ENCODE peak calls at places on chromosomes 6 and 20, in five cellular contexts. One of them, this sample, is unnamed.
A peak's percentile ranks its signal among the peaks of the same experiment; 100 is the strongest.

GRCh38 chr6:123926000-123926399 is 122.3 kb downstream of the NKAIN2 start:
- DNase-seq in activated CD4-positive, alpha-beta memory T cell treated with anti-CD3 and anti-CD28 coated beads, Interleukin-2, amount 10 ng/mL, durations not matched to agents 7 days and 5 days: no peak
- DNase-seq in HS-5: no peak
- DNase-seq in anterior cingulate cortex: no peak
- DNase-seq in NCI-H1694 treated with DMSO at 0.1 percent for 48 hours: no peak
- DNase-seq in this sample: no peak

GRCh38 chr6:14734416-14735340 is 511.2 kb upstream of the JARID2 start:
- DNase-seq in activated CD4-positive, alpha-beta memory T cell treated with anti-CD3 and anti-CD28 coated beads, Interleukin-2, amount 10 ng/mL, durations not matched to agents 7 days and 5 days: peak; percentile 50
- DNase-seq in HS-5: no peak
- DNase-seq in anterior cingulate cortex: no peak
- DNase-seq in NCI-H1694 treated with DMSO at 0.1 percent for 48 hours: no peak
- DNase-seq in this sample: no peak

GRCh38 chr6:158004696-158005095 is 23.0 kb downstream of the SYNJ2 start:
- DNase-seq in activated CD4-positive, alpha-beta memory T cell treated with anti-CD3 and anti-CD28 coated beads, Interleukin-2, amount 10 ng/mL, durations not matched to agents 7 days and 5 days: no peak
- DNase-seq in HS-5: no peak
- DNase-seq in anterior cingulate cortex: no peak
- DNase-seq in NCI-H1694 treated with DMSO at 0.1 percent for 48 hours: no peak
- DNase-seq in this sample: no peak

GRCh38 chr6:141107562-141108160 is 1025.1 kb upstream of the GJE1 start:
- DNase-seq in activated CD4-positive, alpha-beta memory T cell treated with anti-CD3 and anti-CD28 coated beads, Interleukin-2, amount 10 ng/mL, durations not matched to agents 7 days and 5 days: no peak
- DNase-seq in HS-5: peak; percentile 70
- DNase-seq in anterior cingulate cortex: no peak
- DNase-seq in NCI-H1694 treated with DMSO at 0.1 percent for 48 hours: no peak
- DNase-seq in this sample: no peak

GRCh38 chr6:34145161-34146020 is 496 bp downstream of the GRM4 start:
- DNase-seq in activated CD4-positive, alpha-beta memory T cell treated with anti-CD3 and anti-CD28 coated beads, Interleukin-2, amount 10 ng/mL, durations not matched to agents 7 days and 5 days: no peak
- DNase-seq in HS-5: no peak
- DNase-seq in anterior cingulate cortex: no peak
- DNase-seq in NCI-H1694 treated with DMSO at 0.1 percent for 48 hours: peak; percentile 12
- DNase-seq in this sample: peak; percentile 80

GRCh38 chr6:32980488-32981038 is 12.2 kb downstream of the BRD2 start:
- DNase-seq in activated CD4-positive, alpha-beta memory T cell treated with anti-CD3 and anti-CD28 coated beads, Interleukin-2, amount 10 ng/mL, durations not matched to agents 7 days and 5 days: no peak
- DNase-seq in HS-5: no peak
- DNase-seq in anterior cingulate cortex: no peak
- DNase-seq in NCI-H1694 treated with DMSO at 0.1 percent for 48 hours: no peak
- DNase-seq in this sample: no peak

GRCh38 chr6:125769147-125769783 is 19.8 kb downstream of the HEY2 start:
- DNase-seq in activated CD4-positive, alpha-beta memory T cell treated with anti-CD3 and anti-CD28 coated beads, Interleukin-2, amount 10 ng/mL, durations not matched to agents 7 days and 5 days: no peak
- DNase-seq in HS-5: no peak
- DNase-seq in anterior cingulate cortex: no peak
- DNase-seq in NCI-H1694 treated with DMSO at 0.1 percent for 48 hours: no peak
- DNase-seq in this sample: no peak

GRCh38 chr20:44396790-44397189 is 41.3 kb downstream of the HNF4A start:
- DNase-seq in activated CD4-positive, alpha-beta memory T cell treated with anti-CD3 and anti-CD28 coated beads, Interleukin-2, amount 10 ng/mL, durations not matched to agents 7 days and 5 days: no peak
- DNase-seq in HS-5: no peak
- DNase-seq in anterior cingulate cortex: no peak
- DNase-seq in NCI-H1694 treated with DMSO at 0.1 percent for 48 hours: no peak
- DNase-seq in this sample: no peak

GRCh38 chr6:83442752-83443151 is 11.9 kb upstream of the ME1 start:
- DNase-seq in activated CD4-positive, alpha-beta memory T cell treated with anti-CD3 and anti-CD28 coated beads, Interleukin-2, amount 10 ng/mL, durations not matched to agents 7 days and 5 days: no peak
- DNase-seq in HS-5: no peak
- DNase-seq in anterior cingulate cortex: no peak
- DNase-seq in NCI-H1694 treated with DMSO at 0.1 percent for 48 hours: no peak
- DNase-seq in this sample: peak; percentile 28

GRCh38 chr6:31008165-31008564 is 2.1 kb upstream of the MUC22 start:
- DNase-seq in activated CD4-positive, alpha-beta memory T cell treated with anti-CD3 and anti-CD28 coated beads, Interleukin-2, amount 10 ng/mL, durations not matched to agents 7 days and 5 days: no peak
- DNase-seq in HS-5: no peak
- DNase-seq in anterior cingulate cortex: no peak
- DNase-seq in NCI-H1694 treated with DMSO at 0.1 percent for 48 hours: no peak
- DNase-seq in this sample: no peak

GRCh38 chr20:44618318-44618731 is 33.2 kb downstream of the ADA start:
- DNase-seq in activated CD4-positive, alpha-beta memory T cell treated with anti-CD3 and anti-CD28 coated beads, Interleukin-2, amount 10 ng/mL, durations not matched to agents 7 days and 5 days: no peak
- DNase-seq in HS-5: no peak
- DNase-seq in anterior cingulate cortex: no peak
- DNase-seq in NCI-H1694 treated with DMSO at 0.1 percent for 48 hours: no peak
- DNase-seq in this sample: no peak

GRCh38 chr6:147856687-147857086 is 348.2 kb downstream of the SAMD5 start:
- DNase-seq in activated CD4-positive, alpha-beta memory T cell treated with anti-CD3 and anti-CD28 coated beads, Interleukin-2, amount 10 ng/mL, durations not matched to agents 7 days and 5 days: no peak
- DNase-seq in HS-5: no peak
- DNase-seq in anterior cingulate cortex: no peak
- DNase-seq in NCI-H1694 treated with DMSO at 0.1 percent for 48 hours: no peak
- DNase-seq in this sample: no peak

GRCh38 chr6:17493286-17493685 is 99.9 kb downstream of the CAP2 start:
- DNase-seq in activated CD4-positive, alpha-beta memory T cell treated with anti-CD3 and anti-CD28 coated beads, Interleukin-2, amount 10 ng/mL, durations not matched to agents 7 days and 5 days: no peak
- DNase-seq in HS-5: no peak
- DNase-seq in anterior cingulate cortex: no peak
- DNase-seq in NCI-H1694 treated with DMSO at 0.1 percent for 48 hours: no peak
- DNase-seq in this sample: no peak

GRCh38 chr6:167846997-167847606 is 20.4 kb downstream of the AFDN start:
- DNase-seq in activated CD4-positive, alpha-beta memory T cell treated with anti-CD3 and anti-CD28 coated beads, Interleukin-2, amount 10 ng/mL, durations not matched to agents 7 days and 5 days: no peak
- DNase-seq in HS-5: no peak
- DNase-seq in anterior cingulate cortex: no peak
- DNase-seq in NCI-H1694 treated with DMSO at 0.1 percent for 48 hours: no peak
- DNase-seq in this sample: no peak

GRCh38 chr6:108588586-108588985 is 27.9 kb downstream of the FOXO3 start:
- DNase-seq in activated CD4-positive, alpha-beta memory T cell treated with anti-CD3 and anti-CD28 coated beads, Interleukin-2, amount 10 ng/mL, durations not matched to agents 7 days and 5 days: peak; percentile 20
- DNase-seq in HS-5: no peak
- DNase-seq in anterior cingulate cortex: no peak
- DNase-seq in NCI-H1694 treated with DMSO at 0.1 percent for 48 hours: no peak
- DNase-seq in this sample: no peak

GRCh38 chr6:37485259-37485658 is 14.4 kb downstream of the CCDC167 start:
- DNase-seq in activated CD4-positive, alpha-beta memory T cell treated with anti-CD3 and anti-CD28 coated beads, Interleukin-2, amount 10 ng/mL, durations not matched to agents 7 days and 5 days: no peak
- DNase-seq in HS-5: no peak
- DNase-seq in anterior cingulate cortex: no peak
- DNase-seq in NCI-H1694 treated with DMSO at 0.1 percent for 48 hours: peak; percentile 28
- DNase-seq in this sample: peak; percentile 36

GRCh38 chr6:40894962-40895799 is 143.8 kb downstream of the UNC5CL start:
- DNase-seq in activated CD4-positive, alpha-beta memory T cell treated with anti-CD3 and anti-CD28 coated beads, Interleukin-2, amount 10 ng/mL, durations not matched to agents 7 days and 5 days: no peak
- DNase-seq in HS-5: no peak
- DNase-seq in anterior cingulate cortex: no peak
- DNase-seq in NCI-H1694 treated with DMSO at 0.1 percent for 48 hours: no peak
- DNase-seq in this sample: no peak

GRCh38 chr6:119957195-119957594 is 607.6 kb upstream of the MAN1A1 start:
- DNase-seq in activated CD4-positive, alpha-beta memory T cell treated with anti-CD3 and anti-CD28 coated beads, Interleukin-2, amount 10 ng/mL, durations not matched to agents 7 days and 5 days: no peak
- DNase-seq in HS-5: no peak
- DNase-seq in anterior cingulate cortex: no peak
- DNase-seq in NCI-H1694 treated with DMSO at 0.1 percent for 48 hours: no peak
- DNase-seq in this sample: no peak

GRCh38 chr20:32535316-32535952 is 49.7 kb downstream of the NOL4L start:
- DNase-seq in activated CD4-positive, alpha-beta memory T cell treated with anti-CD3 and anti-CD28 coated beads, Interleukin-2, amount 10 ng/mL, durations not matched to agents 7 days and 5 days: peak; percentile 45
- DNase-seq in HS-5: no peak
- DNase-seq in anterior cingulate cortex: no peak
- DNase-seq in NCI-H1694 treated with DMSO at 0.1 percent for 48 hours: peak; percentile 62
- DNase-seq in this sample: peak; percentile 96

GRCh38 chr6:119720160-119720559 is 370.6 kb upstream of the MAN1A1 start:
- DNase-seq in activated CD4-positive, alpha-beta memory T cell treated with anti-CD3 and anti-CD28 coated beads, Interleukin-2, amount 10 ng/mL, durations not matched to agents 7 days and 5 days: no peak
- DNase-seq in HS-5: no peak
- DNase-seq in anterior cingulate cortex: no peak
- DNase-seq in NCI-H1694 treated with DMSO at 0.1 percent for 48 hours: no peak
- DNase-seq in this sample: no peak

GRCh38 chr6:43444036-43444435 is 11.3 kb downstream of the DLK2 start:
- DNase-seq in activated CD4-positive, alpha-beta memory T cell treated with anti-CD3 and anti-CD28 coated beads, Interleukin-2, amount 10 ng/mL, durations not matched to agents 7 days and 5 days: no peak
- DNase-seq in HS-5: no peak
- DNase-seq in anterior cingulate cortex: no peak
- DNase-seq in NCI-H1694 treated with DMSO at 0.1 percent for 48 hours: no peak
- DNase-seq in this sample: no peak

GRCh38 chr6:70520575-70520974 is 46.2 kb upstream of the SDHAF4 start:
- DNase-seq in activated CD4-positive, alpha-beta memory T cell treated with anti-CD3 and anti-CD28 coated beads, Interleukin-2, amount 10 ng/mL, durations not matched to agents 7 days and 5 days: no peak
- DNase-seq in HS-5: peak; percentile 3
- DNase-seq in anterior cingulate cortex: no peak
- DNase-seq in NCI-H1694 treated with DMSO at 0.1 percent for 48 hours: peak; percentile 3
- DNase-seq in this sample: peak; percentile 38

GRCh38 chr6:78835817-78836216 is 31.5 kb upstream of the IRAK1BP1 start:
- DNase-seq in activated CD4-positive, alpha-beta memory T cell treated with anti-CD3 and anti-CD28 coated beads, Interleukin-2, amount 10 ng/mL, durations not matched to agents 7 days and 5 days: no peak
- DNase-seq in HS-5: no peak
- DNase-seq in anterior cingulate cortex: no peak
- DNase-seq in NCI-H1694 treated with DMSO at 0.1 percent for 48 hours: no peak
- DNase-seq in this sample: peak; percentile 23

GRCh38 chr6:148548065-148548748 is 198.6 kb upstream of the UST start:
- DNase-seq in activated CD4-positive, alpha-beta memory T cell treated with anti-CD3 and anti-CD28 coated beads, Interleukin-2, amount 10 ng/mL, durations not matched to agents 7 days and 5 days: no peak
- DNase-seq in HS-5: no peak
- DNase-seq in anterior cingulate cortex: no peak
- DNase-seq in NCI-H1694 treated with DMSO at 0.1 percent for 48 hours: no peak
- DNase-seq in this sample: no peak

GRCh38 chr6:4506806-4507205 is 269.4 kb upstream of the CDYL start:
- DNase-seq in activated CD4-positive, alpha-beta memory T cell treated with anti-CD3 and anti-CD28 coated beads, Interleukin-2, amount 10 ng/mL, durations not matched to agents 7 days and 5 days: no peak
- DNase-seq in HS-5: no peak
- DNase-seq in anterior cingulate cortex: no peak
- DNase-seq in NCI-H1694 treated with DMSO at 0.1 percent for 48 hours: no peak
- DNase-seq in this sample: no peak

GRCh38 chr6:110232456-110232855 is 52.2 kb downstream of the CDC40 start:
- DNase-seq in activated CD4-positive, alpha-beta memory T cell treated with anti-CD3 and anti-CD28 coated beads, Interleukin-2, amount 10 ng/mL, durations not matched to agents 7 days and 5 days: no peak
- DNase-seq in HS-5: peak; percentile 53
- DNase-seq in anterior cingulate cortex: no peak
- DNase-seq in NCI-H1694 treated with DMSO at 0.1 percent for 48 hours: no peak
- DNase-seq in this sample: peak; percentile 18

GRCh38 chr6:93293399-93294271 is 125.7 kb downstream of the EPHA7 start:
- DNase-seq in activated CD4-positive, alpha-beta memory T cell treated with anti-CD3 and anti-CD28 coated beads, Interleukin-2, amount 10 ng/mL, durations not matched to agents 7 days and 5 days: no peak
- DNase-seq in HS-5: no peak
- DNase-seq in anterior cingulate cortex: no peak
- DNase-seq in NCI-H1694 treated with DMSO at 0.1 percent for 48 hours: no peak
- DNase-seq in this sample: no peak

GRCh38 chr6:160881409-160881808 is 110.2 kb upstream of the MAP3K4 start:
- DNase-seq in activated CD4-positive, alpha-beta memory T cell treated with anti-CD3 and anti-CD28 coated beads, Interleukin-2, amount 10 ng/mL, durations not matched to agents 7 days and 5 days: no peak
- DNase-seq in HS-5: no peak
- DNase-seq in anterior cingulate cortex: no peak
- DNase-seq in NCI-H1694 treated with DMSO at 0.1 percent for 48 hours: no peak
- DNase-seq in this sample: peak; percentile 18

GRCh38 chr6:122389704-122390103 is 9.7 kb upstream of the HSF2 start:
- DNase-seq in activated CD4-positive, alpha-beta memory T cell treated with anti-CD3 and anti-CD28 coated beads, Interleukin-2, amount 10 ng/mL, durations not matched to agents 7 days and 5 days: no peak
- DNase-seq in HS-5: no peak
- DNase-seq in anterior cingulate cortex: no peak
- DNase-seq in NCI-H1694 treated with DMSO at 0.1 percent for 48 hours: no peak
- DNase-seq in this sample: peak; percentile 17

GRCh38 chr6:105137388-105137787 is 42.4 kb downstream of the POPDC3 start:
- DNase-seq in activated CD4-positive, alpha-beta memory T cell treated with anti-CD3 and anti-CD28 coated beads, Interleukin-2, amount 10 ng/mL, durations not matched to agents 7 days and 5 days: no peak
- DNase-seq in HS-5: peak; percentile 8
- DNase-seq in anterior cingulate cortex: no peak
- DNase-seq in NCI-H1694 treated with DMSO at 0.1 percent for 48 hours: no peak
- DNase-seq in this sample: no peak